ENCODE peak calls at places on chromosome 21, in six cellular contexts. One of them, this sample, is unnamed.

GRCh38 chr21:39601194-39601940 is 11.4 kb upstream of the B3GALT5 start:
- DNase-seq in GM03348: no peak
- DNase-seq in ascending aorta: no peak
- DNase-seq in Karpas-422: no peak
- DNase-seq in left colon: no peak
- DNase-seq in GM12892: no peak
- DNase-seq in this sample: no peak

GRCh38 chr21:45032977-45033705 is 41.2 kb upstream of the ADARB1 start:
- DNase-seq in ascending aorta: peak; percentile 69
- DNase-seq in GM12892: no peak
- DNase-seq in left colon: no peak
- DNase-seq in Karpas-422: no peak
- DNase-seq in GM03348: no peak
- DNase-seq in this sample: no peak

GRCh38 chr21:31731112-31731801 is 661 bp downstream of the SCAF4 start:
- DNase-seq in ascending aorta: peak; percentile 71
- DNase-seq in Karpas-422: peak; percentile 79
- DNase-seq in left colon: peak; percentile 71
- DNase-seq in GM12892: peak; percentile 38
- DNase-seq in GM03348: peak; percentile 66
- DNase-seq in this sample: no peak

GRCh38 chr21:31343680-31344480 is at the start of gene TIAM1:
- DNase-seq in Karpas-422: no peak
- DNase-seq in GM12892: no peak
- DNase-seq in ascending aorta: peak; percentile 69
- DNase-seq in left colon: peak; percentile 39
- DNase-seq in GM03348: peak; percentile 81
- DNase-seq in this sample: peak; percentile 5

GRCh38 chr21:41899431-41900202 is 20.5 kb upstream of the PRDM15 start:
- DNase-seq in left colon: no peak
- DNase-seq in GM03348: no peak
- DNase-seq in Karpas-422: no peak
- DNase-seq in GM12892: no peak
- DNase-seq in ascending aorta: no peak
- DNase-seq in this sample: no peak

GRCh38 chr21:45790427-45790826 is 146.9 kb downstream of the PCBP3 start:
- DNase-seq in GM03348: no peak
- DNase-seq in ascending aorta: no peak
- DNase-seq in GM12892: no peak
- DNase-seq in Karpas-422: no peak
- DNase-seq in left colon: no peak
- DNase-seq in this sample: no peak

GRCh38 chr21:32371913-32372314 is 20.9 kb downstream of the URB1 start:
- DNase-seq in left colon: no peak
- DNase-seq in Karpas-422: no peak
- DNase-seq in ascending aorta: peak; percentile 77
- DNase-seq in GM12892: no peak
- DNase-seq in GM03348: peak; percentile 84
- DNase-seq in this sample: no peak

GRCh38 chr21:27954806-27955205 is 987.9 kb upstream of the ADAMTS5 start:
- DNase-seq in GM12892: no peak
- DNase-seq in left colon: no peak
- DNase-seq in Karpas-422: no peak
- DNase-seq in ascending aorta: no peak
- DNase-seq in GM03348: no peak
- DNase-seq in this sample: no peak

GRCh38 chr21:40284481-40284880 is 417.2 kb downstream of the PCP4 start:
- DNase-seq in GM12892: no peak
- DNase-seq in GM03348: no peak
- DNase-seq in ascending aorta: no peak
- DNase-seq in Karpas-422: no peak
- DNase-seq in left colon: no peak
- DNase-seq in this sample: no peak

GRCh38 chr21:39852021-39852721 is 15.1 kb upstream of the PCP4 start:
- DNase-seq in GM03348: no peak
- DNase-seq in ascending aorta: no peak
- DNase-seq in GM12892: no peak
- DNase-seq in left colon: no peak
- DNase-seq in Karpas-422: no peak
- DNase-seq in this sample: no peak

GRCh38 chr21:42513151-42513984 is at the start of gene SLC37A1:
- DNase-seq in left colon: no peak
- DNase-seq in GM03348: peak; percentile 53
- DNase-seq in ascending aorta: peak; percentile 73
- DNase-seq in GM12892: peak; percentile 62
- DNase-seq in Karpas-422: peak; percentile 74
- DNase-seq in this sample: no peak

GRCh38 chr21:45867671-45868081 is 113.9 kb upstream of the COL6A1 start:
- DNase-seq in ascending aorta: peak; percentile 57
- DNase-seq in GM03348: no peak
- DNase-seq in left colon: no peak
- DNase-seq in GM12892: no peak
- DNase-seq in Karpas-422: no peak
- DNase-seq in this sample: no peak